ENCODE peak calls at places on chromosomes 5 and 9, in seven cellular contexts. I is NCI-H2029 treated with DMSO at 0.1 percent for 48 hours, L is GM23338, W is heart right ventricle, P is foreskin fibroblast, Q is AG10803, V is HT1080. N is an unnamed sample.

GRCh38 chr9:134922932-134923240 is 5.2 kb upstream of the FCN1 start:
- DNase-seq in V (no peak), P (no peak), I (no peak), L (no peak), Q (no peak), W (no peak), N (no peak)

GRCh38 chr9:82170079-82170662 is 181.6 kb downstream of the SPATA31D1 start:
- DNase-seq in I (no peak), Q (peak; percentile 15), W (no peak), L (peak; percentile 17), P (no peak), V (no peak), N (no peak)

GRCh38 chr9:14346301-14346721 is 32.4 kb upstream of the NFIB start:
- DNase-seq in L (peak; percentile 75), W (peak; percentile 38), Q (no peak), V (no peak), I (no peak), P (no peak), N (no peak)

GRCh38 chr5:136132557-136133415 is at the start of gene SMAD5:
- DNase-seq in Q (peak; percentile 94), L (peak; percentile 95), I (peak; percentile 55), P (peak; percentile 96), V (peak; percentile 92), W (peak; percentile 98), N (peak; percentile 96)

GRCh38 chr5:54541823-54542783 is 24.5 kb downstream of the SNX18 start:
- DNase-seq in W (no peak), V (no peak), L (no peak), P (no peak), Q (no peak), I (peak; percentile 80), N (no peak)

GRCh38 chr9:124553738-124554137 is 46.5 kb upstream of the NR5A1 start:
- DNase-seq in V (no peak), L (no peak), W (no peak), I (no peak), Q (peak; percentile 92), P (peak; percentile 22), N (no peak)

GRCh38 chr5:33828611-33829286 is 63.0 kb downstream of the ADAMTS12 start:
- DNase-seq in L (no peak), P (no peak), I (no peak), V (peak; percentile 57), Q (no peak), W (no peak), N (no peak)

GRCh38 chr9:90432951-90433350 is 209.7 kb downstream of the DIRAS2 start:
- DNase-seq in W (no peak), P (no peak), V (no peak), L (no peak), Q (no peak), I (no peak), N (no peak)

GRCh38 chr5:75381456-75381855 is 44.4 kb downstream of the HMGCR start:
- DNase-seq in P (no peak), V (no peak), W (no peak), Q (no peak), L (no peak), I (no peak), N (no peak)

GRCh38 chr9:95075700-95076099 is 241.8 kb downstream of the FANCC start:
- DNase-seq in L (no peak), I (no peak), P (no peak), Q (no peak), V (no peak), W (no peak), N (no peak)

GRCh38 chr9:136409557-136410455 is 608 bp downstream of the ENTR1 start:
- DNase-seq in L (peak; percentile 48), W (no peak), I (no peak), Q (peak; percentile 31), P (peak; percentile 30), V (no peak), N (peak; percentile 56)

GRCh38 chr5:157575096-157575872 is at the start of gene ADAM19:
- DNase-seq in I (no peak), Q (peak; percentile 56), P (no peak), L (peak; percentile 79), V (peak; percentile 63), W (peak; percentile 68), N (peak; percentile 61)

GRCh38 chr9:38016375-38017120 is 52.5 kb downstream of the SHB start:
- DNase-seq in W (no peak), I (no peak), P (peak; percentile 74), L (no peak), V (no peak), Q (peak; percentile 93), N (no peak)

GRCh38 chr9:86253577-86253976 is 5.9 kb downstream of the C9orf153 start:
- DNase-seq in P (no peak), W (no peak), Q (no peak), L (no peak), V (no peak), I (no peak), N (no peak)

GRCh38 chr5:36935805-36936204 is 59.2 kb downstream of the NIPBL start:
- DNase-seq in L (no peak), I (no peak), P (no peak), Q (no peak), V (no peak), W (no peak), N (no peak)

GRCh38 chr9:79946718-79947117 is 375.0 kb downstream of the TLE4 start:
- DNase-seq in Q (no peak), V (no peak), L (no peak), W (no peak), P (peak; percentile 1), I (no peak), N (no peak)

GRCh38 chr5:173646684-173647083 is 30.2 kb upstream of the BOD1 start:
- DNase-seq in L (no peak), Q (no peak), P (no peak), V (no peak), W (no peak), I (no peak), N (no peak)

GRCh38 chr5:125575561-125576504 is 829.4 kb upstream of the ZNF608 start:
- DNase-seq in I (no peak), Q (no peak), P (peak; percentile 36), L (peak; percentile 55), V (no peak), W (no peak), N (no peak)

GRCh38 chr9:95116002-95116819 is 201.3 kb downstream of the FANCC start:
- DNase-seq in Q (no peak), V (no peak), I (no peak), W (no peak), L (peak; percentile 63), P (no peak), N (no peak)

GRCh38 chr9:127104465-127105311 is 17.7 kb downstream of the ANGPTL2 start:
- DNase-seq in Q (peak; percentile 59), L (peak; percentile 16), V (no peak), P (peak; percentile 20), I (no peak), W (no peak), N (no peak)